ENCODE peak calls at places on chromosomes 5 and 9, in seven cellular contexts. H is left lung; E is CD4-positive, alpha-beta memory T cell; K is neural progenitor cell; D is stomach; J is uterus; R is adipocyte. X is an unnamed sample. For H3K4me1, the result is how much of the 10 kb centered on the place peaks cover.

GRCh38 chr9:15837079-15837679 is 284.3 kb downstream of the CCDC171 start:
- DNase-seq in H (no peak), E (peak), K (peak), D (no peak), J (peak), R (peak), X (peak)

GRCh38 chr5:35229076-35230042 is 928 bp downstream of the PRLR start:
- DNase-seq in H (peak), E (no peak), K (peak), D (peak), J (peak), R (no peak), X (no peak)

GRCh38 chr5:118692811-118693342 is 295.5 kb downstream of the DTWD2 start:
- DNase-seq in H (peak), E (no peak), K (peak), D (no peak), J (no peak), R (no peak), X (no peak)

GRCh38 chr5:33425334-33425733 is 15.4 kb upstream of the TARS1 start:
- DNase-seq in H (no peak), E (no peak), K (no peak), D (no peak), J (no peak), R (no peak), X (no peak)

GRCh38 chr5:116492016-116492623 is 82.5 kb downstream of the SEMA6A start:
- DNase-seq in H (no peak), E (peak), K (no peak), D (no peak), J (no peak), R (peak), X (peak)

GRCh38 chr9:27261517-27262211 is 35.3 kb downstream of the EQTN start:
- DNase-seq in H (no peak), E (no peak), K (no peak), D (no peak), J (no peak), R (no peak), X (peak)

GRCh38 chr5:77266291-77266690 is 55.8 kb downstream of the PDE8B start:
- DNase-seq in H (no peak), E (no peak), K (no peak), D (no peak), J (no peak), R (no peak), X (no peak)

GRCh38 chr9:133130721-133131244 is 9.7 kb upstream of the RALGDS start:
- DNase-seq in H (peak), E (peak), K (no peak), D (no peak), J (no peak), R (no peak), X (no peak)

GRCh38 chr5:72353046-72353445 is 32.9 kb downstream of the PTCD2 start:
- DNase-seq in H (no peak), E (no peak), K (no peak), D (no peak), J (no peak), R (peak), X (no peak)

GRCh38 chr5:143775258-143775657 is 36.7 kb upstream of the HMHB1 start:
- DNase-seq in H (no peak), E (no peak), K (no peak), D (no peak), J (no peak), R (peak), X (peak)

GRCh38 chr5:53381-54174 is 38.4 kb upstream of the PLEKHG4B start:
- DNase-seq in H (peak), E (no peak), K (peak), D (peak), J (no peak), R (peak), X (no peak)

GRCh38 chr5:172800088-172800551 is 29.1 kb upstream of the DUSP1 start:
- DNase-seq in H (peak), E (no peak), K (no peak), D (peak), J (peak), R (peak), X (peak)

GRCh38 chr5:161921781-161922180 is 73.9 kb downstream of the GABRA1 start:
- DNase-seq in H (no peak), E (no peak), K (no peak), D (no peak), J (no peak), R (no peak), X (no peak)

GRCh38 chr9:101778332-101778731 is 39.9 kb upstream of the GRIN3A start:
- DNase-seq in H (no peak), E (no peak), K (no peak), D (no peak), J (no peak), R (no peak), X (no peak)

GRCh38 chr5:173742432-173742816 is 126.0 kb upstream of the BOD1 start:
- DNase-seq in H (no peak), E (no peak), K (no peak), D (no peak), J (no peak), R (no peak), X (no peak)

GRCh38 chr9:17462869-17463464 is 115.9 kb upstream of the SH3GL2 start:
- DNase-seq in H (no peak), E (no peak), K (peak), D (peak), J (peak), R (peak), X (no peak)

GRCh38 chr5:132392411-132392810 is 22.9 kb downstream of the SLC22A5 start:
- DNase-seq in H (no peak), E (no peak), K (no peak), D (no peak), J (no peak), R (no peak), X (no peak)

GRCh38 chr5:52809884-52810283 is 22.2 kb downstream of the ITGA1 start:
- DNase-seq in H (no peak), E (no peak), K (no peak), D (no peak), J (no peak), R (peak), X (no peak)

GRCh38 chr5:131423056-131423455 is 159.2 kb downstream of the CDC42SE2 start:
- DNase-seq in H (no peak), E (no peak), K (peak), D (no peak), J (no peak), R (peak), X (no peak)

GRCh38 chr9:6997330-6997729 is 239.6 kb downstream of the KDM4C start:
- DNase-seq in H (no peak), E (no peak), K (no peak), D (no peak), J (no peak), R (peak), X (no peak)

GRCh38 chr9:96087669-96088299 is 212.3 kb downstream of the ERCC6L2 start:
- DNase-seq in H (no peak), E (no peak), K (peak), D (no peak), J (no peak), R (no peak), X (no peak)

GRCh38 chr5:169686137-169686536 is 49.1 kb downstream of the DOCK2 start:
- DNase-seq in H (no peak), E (no peak), K (no peak), D (no peak), J (no peak), R (no peak), X (no peak)
- H3K4me3 ChIP-seq in H (no peak), E (no peak), K (no peak), D (no peak), J (no peak), R (no peak), X (no peak)

DNA sequence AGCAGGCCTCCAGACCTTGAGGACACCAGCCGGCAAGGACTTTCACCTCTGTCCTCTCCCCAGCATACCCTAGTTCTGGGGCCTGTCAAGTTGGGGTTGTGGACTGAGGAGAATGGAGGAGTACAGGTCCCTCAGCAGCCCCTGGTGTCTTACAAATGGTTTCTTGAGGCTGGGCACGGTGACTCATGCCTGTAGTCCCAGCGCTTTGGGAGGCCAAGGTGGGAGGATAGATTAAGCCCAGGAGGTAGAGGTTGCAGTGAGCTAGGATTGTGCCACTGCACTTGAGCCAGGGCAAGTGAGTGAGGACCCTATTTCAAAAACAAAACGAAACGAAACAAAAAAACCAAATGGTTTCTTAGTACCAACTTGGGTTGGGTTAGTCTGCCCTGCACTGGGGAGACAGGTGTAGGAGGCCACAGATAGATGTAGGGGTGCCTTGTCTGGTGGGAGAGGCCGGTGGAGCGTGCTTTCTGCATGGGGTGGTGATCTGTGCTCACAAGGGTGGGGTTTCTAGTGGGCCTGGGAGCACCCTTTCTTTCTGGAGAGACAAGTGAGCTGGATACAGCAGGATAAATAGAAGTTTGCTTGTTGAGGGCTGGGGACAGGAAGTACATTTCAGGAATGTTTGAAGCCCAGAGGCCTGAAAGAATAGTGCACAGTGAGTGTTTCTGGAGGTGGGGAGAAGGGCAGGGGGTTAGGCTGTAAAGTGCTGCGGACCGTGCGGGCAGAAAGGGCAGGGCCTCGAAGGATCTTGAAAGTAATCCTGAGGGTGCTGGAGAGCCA is 37.7 kb upstream of the PSD2 start:
- DNase-seq in H (peak), E (no peak), K (no peak), D (no peak), J (no peak), R (no peak), X (no peak)
- H3K4me1 ChIP-seq in H (under half), E (under half), K (under half), D (under half), J (under half), R (under half), X (under half)

DNA sequence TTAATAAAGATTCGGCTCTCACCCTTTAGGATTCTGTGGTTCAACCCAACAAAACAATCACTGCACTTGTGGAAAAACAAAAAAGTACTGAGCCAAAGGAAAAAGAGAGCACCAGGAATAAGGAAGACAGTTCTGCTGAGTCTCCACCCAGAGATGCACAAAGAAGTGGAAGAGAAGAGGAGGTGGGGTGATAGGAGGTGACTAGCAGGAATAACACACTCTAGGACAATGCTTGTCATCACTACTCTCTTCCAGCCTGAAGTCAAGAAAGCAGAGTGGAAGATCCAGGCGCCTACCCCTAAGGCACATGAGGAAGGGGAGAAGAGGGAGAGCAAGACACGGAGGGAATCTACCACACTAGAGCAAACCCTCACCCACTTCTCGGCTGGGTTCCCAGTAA is 1.8 kb downstream of the SLIT3 start:
- DNase-seq in H (no peak), E (no peak), K (no peak), D (no peak), J (no peak), R (peak), X (no peak)
- H3K4me3 ChIP-seq in H (peak), E (no peak), K (no peak), D (peak), J (peak), R (peak), X (no peak)

GRCh38 chr9:92723299-92723625 is 41.4 kb downstream of the BICD2 start:
- DNase-seq in H (no peak), E (no peak), K (no peak), D (no peak), J (no peak), R (peak), X (peak)

GRCh38 chr9:92721548-92721947 is 43.1 kb downstream of the BICD2 start:
- DNase-seq in H (no peak), E (no peak), K (no peak), D (no peak), J (no peak), R (no peak), X (no peak)

GRCh38 chr9:92720807-92721535 is 43.7 kb downstream of the BICD2 start:
- DNase-seq in H (no peak), E (no peak), K (no peak), D (no peak), J (no peak), R (no peak), X (no peak)

GRCh38 chr9:92723801-92724323 is 40.8 kb downstream of the BICD2 start:
- DNase-seq in H (no peak), E (no peak), K (no peak), D (peak), J (no peak), R (no peak), X (no peak)

GRCh38 chr9:92722386-92723298 is 42.0 kb downstream of the BICD2 start:
- DNase-seq in H (no peak), E (no peak), K (no peak), D (no peak), J (no peak), R (no peak), X (no peak)
- H3K4me1 ChIP-seq in H (under half), E (under half), K (under half), D (under half), J (under half), R (under half), X (under half)

DNA sequence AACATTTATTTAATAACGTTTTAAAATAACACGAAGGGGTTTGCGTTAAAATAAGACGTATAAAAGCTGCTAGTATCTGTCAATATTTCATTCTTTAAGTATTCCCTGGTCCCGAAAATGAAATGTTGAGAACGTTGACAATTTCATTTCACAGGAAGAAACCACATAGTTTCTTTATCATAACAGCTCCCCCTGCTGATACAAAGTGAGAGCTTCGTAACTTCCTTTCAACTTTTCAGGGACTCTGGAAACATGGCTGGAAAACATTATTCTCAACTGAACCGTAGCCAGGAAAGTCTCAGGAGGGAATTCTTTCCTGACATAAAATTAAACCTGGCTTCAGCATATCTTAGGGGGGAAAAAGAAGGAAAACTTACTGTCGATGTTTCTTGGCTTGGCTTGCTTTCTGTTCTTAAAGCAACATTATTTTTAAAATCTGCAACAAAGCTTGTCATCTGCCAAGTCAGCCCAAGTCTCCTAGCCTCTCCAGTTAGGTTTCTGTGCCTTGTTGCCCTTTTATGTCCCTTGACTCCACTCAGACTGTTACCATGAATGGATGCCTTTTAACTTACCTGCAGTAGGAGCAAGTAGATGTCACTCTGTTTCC is 122.9 kb upstream of the DAB2 start:
- DNase-seq in H (no peak), E (peak), K (peak), D (no peak), J (peak), R (peak), X (no peak)
- H3K4me3 ChIP-seq in H (no peak), E (no peak), K (no peak), D (no peak), J (no peak), R (peak), X (no peak)

DNA sequence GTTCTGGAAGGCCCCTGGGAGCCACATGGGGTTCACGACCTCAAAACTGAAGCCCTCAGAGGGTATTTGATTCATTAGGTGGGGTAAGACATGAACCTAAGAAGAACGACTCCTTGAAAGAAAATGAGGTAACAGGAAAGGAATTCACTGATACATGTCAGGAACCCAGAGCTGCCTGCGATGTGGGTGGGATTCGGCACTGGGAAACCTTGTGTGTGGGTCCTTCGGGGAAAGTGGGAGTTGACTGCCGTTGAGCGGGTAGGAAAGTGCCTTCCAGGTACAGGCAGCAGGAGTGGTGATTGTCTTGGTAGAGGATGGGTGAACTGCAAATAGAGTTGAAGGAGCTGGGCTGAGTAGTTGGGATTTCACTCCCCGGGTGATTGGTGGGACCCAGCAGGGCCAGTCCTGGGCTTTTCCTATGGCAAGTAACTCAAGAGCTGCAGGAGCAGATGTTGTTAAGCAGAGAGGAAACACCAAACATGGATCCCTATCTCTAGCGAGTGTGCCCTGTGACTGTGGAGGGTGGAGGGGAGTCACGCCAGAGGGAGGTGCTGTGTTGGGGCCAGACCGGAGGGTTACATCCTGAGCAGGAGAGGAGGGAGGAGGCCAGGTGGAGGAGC is 30.8 kb downstream of the ANKRD33B start:
- DNase-seq in H (no peak), E (no peak), K (no peak), D (no peak), J (no peak), R (no peak), X (peak)
- H3K4me1 ChIP-seq in H (under half), E (under half), K (under half), D (under half), J (under half), R (under half), X (half or more)

GRCh38 chr9:93061791-93062299 is 3.3 kb downstream of the SUSD3 start:
- DNase-seq in H (peak), E (no peak), K (peak), D (peak), J (peak), R (no peak), X (no peak)
- H3K4me3 ChIP-seq in H (no peak), E (peak), K (no peak), D (no peak), J (no peak), R (no peak), X (no peak)

X was measured in SJSA1.